ENCODE peak calls at places on chromosomes 13 and 19, in nine cellular contexts. U, A, S, D, N, B, L, R and X are unnamed samples.
A peak's percentile ranks its signal among the peaks of the same experiment; 100 is the strongest.

GRCh38 chr13:24618219-24618955 is 61.8 kb upstream of the ATP12A start:
- DNase-seq in U (no peak), A (no peak), S (peak; percentile 45), D (no peak), N (no peak), B (peak; percentile 9), L (no peak), R (no peak), X (no peak)

GRCh38 chr13:76222511-76222910 is 586.4 kb downstream of the LMO7 start:
- DNase-seq in U (no peak), A (no peak), S (no peak), D (no peak), N (no peak), B (no peak), L (no peak), R (no peak), X (no peak)

GRCh38 chr19:11387154-11388034 is 3.3 kb upstream of the EPOR start:
- DNase-seq in U (no peak), A (no peak), S (no peak), D (no peak), N (no peak), B (no peak), L (no peak), R (no peak), X (no peak)

GRCh38 chr19:40811478-40812341 is 12.7 kb downstream of the EGLN2 start:
- DNase-seq in U (no peak), A (no peak), S (no peak), D (peak; percentile 64), N (no peak), B (no peak), L (peak; percentile 51), R (no peak), X (no peak)

GRCh38 chr13:21232599-21232998 is 56.1 kb downstream of the MRPL57 start:
- DNase-seq in U (no peak), A (no peak), S (no peak), D (no peak), N (no peak), B (no peak), L (no peak), R (no peak), X (no peak)

GRCh38 chr13:97261254-97262015 is 39.3 kb downstream of the MBNL2 start:
- DNase-seq in U (no peak), A (no peak), S (no peak), D (no peak), N (no peak), B (no peak), L (no peak), R (no peak), X (no peak)

GRCh38 chr19:3687774-3688706 is 12.2 kb downstream of the PIP5K1C start:
- DNase-seq in U (no peak), A (no peak), S (no peak), D (no peak), N (no peak), B (no peak), L (peak; percentile 71), R (peak; percentile 3), X (peak; percentile 91)

GRCh38 chr13:35552172-35552844 is 75.8 kb upstream of the MAB21L1 start:
- DNase-seq in U (no peak), A (no peak), S (no peak), D (no peak), N (no peak), B (peak; percentile 47), L (no peak), R (no peak), X (no peak)

GRCh38 chr13:30796833-30797601 is 61.7 kb downstream of the ALOX5AP start:
- DNase-seq in U (no peak), A (no peak), S (no peak), D (no peak), N (no peak), B (peak; percentile 25), L (no peak), R (no peak), X (no peak)

GRCh38 chr13:30319703-30320102 is 12.4 kb upstream of the KATNAL1 start:
- DNase-seq in U (no peak), A (no peak), S (no peak), D (peak; percentile 45), N (no peak), B (no peak), L (no peak), R (no peak), X (no peak)

GRCh38 chr19:33499671-33500506 is 21.7 kb downstream of the PEPD start:
- DNase-seq in U (no peak), A (no peak), S (no peak), D (no peak), N (no peak), B (no peak), L (no peak), R (no peak), X (no peak)

GRCh38 chr19:6241680-6242079 is 38.1 kb downstream of the MLLT1 start:
- DNase-seq in U (no peak), A (no peak), S (no peak), D (peak; percentile 97), N (no peak), B (no peak), L (no peak), R (no peak), X (no peak)

GRCh38 chr13:21347753-21348318 is 111.3 kb downstream of the ZDHHC20 start:
- DNase-seq in U (no peak), A (no peak), S (no peak), D (no peak), N (no peak), B (no peak), L (peak; percentile 62), R (no peak), X (no peak)

GRCh38 chr13:114079601-114080536 is 52.6 kb downstream of the RASA3 start:
- DNase-seq in U (no peak), A (no peak), S (no peak), D (no peak), N (no peak), B (no peak), L (no peak), R (no peak), X (no peak)

GRCh38 chr19:29532097-29532496 is 6.3 kb downstream of the VSTM2B start:
- DNase-seq in U (no peak), A (no peak), S (no peak), D (no peak), N (no peak), B (no peak), L (peak; percentile 34), R (no peak), X (no peak)

GRCh38 chr19:1773173-1773572 is 19.9 kb downstream of the ONECUT3 start:
- DNase-seq in U (no peak), A (no peak), S (no peak), D (no peak), N (peak; percentile 85), B (peak; percentile 18), L (no peak), R (no peak), X (no peak)

GRCh38 chr19:13925990-13926389 is 12.2 kb downstream of the PODNL1 start:
- DNase-seq in U (no peak), A (no peak), S (no peak), D (no peak), N (no peak), B (no peak), L (no peak), R (no peak), X (no peak)

GRCh38 chr19:1907563-1908363 is 2.6 kb downstream of the ADAT3 start:
- DNase-seq in U (no peak), A (no peak), S (no peak), D (peak; percentile 50), N (no peak), B (no peak), L (no peak), R (no peak), X (no peak)

GRCh38 chr13:103272770-103273169 is 206.6 kb upstream of the SLC10A2 start:
- DNase-seq in U (no peak), A (no peak), S (no peak), D (no peak), N (peak; percentile 5), B (peak; percentile 39), L (no peak), R (no peak), X (no peak)

GRCh38 chr13:105573134-105573533 is 962.3 kb downstream of the EFNB2 start:
- DNase-seq in U (no peak), A (no peak), S (no peak), D (no peak), N (no peak), B (peak; percentile 55), L (no peak), R (no peak), X (no peak)

GRCh38 chr19:31560021-31560770 is 211.0 kb upstream of the TSHZ3 start:
- DNase-seq in U (no peak), A (no peak), S (no peak), D (no peak), N (no peak), B (no peak), L (no peak), R (no peak), X (no peak)

GRCh38 chr19:7647156-7647555 is 10.2 kb downstream of the STXBP2 start:
- DNase-seq in U (no peak), A (no peak), S (no peak), D (no peak), N (no peak), B (no peak), L (no peak), R (no peak), X (no peak)

GRCh38 chr13:24617394-24618218 is 62.6 kb upstream of the ATP12A start:
- DNase-seq in U (no peak), A (no peak), S (no peak), D (no peak), N (no peak), B (no peak), L (no peak), R (no peak), X (no peak)

GRCh38 chr13:78610381-78610883 is 7.1 kb upstream of the POU4F1 start:
- DNase-seq in U (no peak), A (no peak), S (no peak), D (no peak), N (no peak), B (peak; percentile 49), L (no peak), R (no peak), X (no peak)

GRCh38 chr19:53357821-53358581 is 7.5 kb upstream of the ZNF525 start:
- DNase-seq in U (no peak), A (no peak), S (no peak), D (no peak), N (no peak), B (no peak), L (peak; percentile 42), R (no peak), X (no peak)

GRCh38 chr19:16022251-16022650 is 54.0 kb upstream of the TPM4 start:
- DNase-seq in U (no peak), A (no peak), S (no peak), D (no peak), N (no peak), B (no peak), L (peak; percentile 18), R (no peak), X (no peak)

GRCh38 chr13:99161512-99161911 is 39.1 kb upstream of the UBAC2 start:
- DNase-seq in U (no peak), A (no peak), S (no peak), D (no peak), N (no peak), B (no peak), L (no peak), R (no peak), X (no peak)

GRCh38 chr19:1855040-1855827 is 7.0 kb upstream of the REXO1 start:
- DNase-seq in U (peak; percentile 84), A (peak; percentile 70), S (no peak), D (peak; percentile 62), N (no peak), B (peak; percentile 76), L (peak; percentile 98), R (no peak), X (peak; percentile 93)

GRCh38 chr13:32932376-32932775 is 83.8 kb upstream of the KL start:
- DNase-seq in U (no peak), A (no peak), S (no peak), D (no peak), N (no peak), B (peak; percentile 40), L (no peak), R (no peak), X (no peak)

GRCh38 chr19:18203408-18203862 is 407 bp downstream of the RAB3A start:
- DNase-seq in U (no peak), A (no peak), S (no peak), D (peak; percentile 62), N (no peak), B (peak; percentile 14), L (no peak), R (no peak), X (peak; percentile 44)

GRCh38 chr13:53217221-53217620 is 188.6 kb downstream of the OLFM4 start:
- DNase-seq in U (no peak), A (no peak), S (no peak), D (no peak), N (no peak), B (no peak), L (no peak), R (no peak), X (no peak)